ENCODE peak calls at places on chromosomes 3 and 15, in four cellular contexts. W, P, N and K are unnamed samples.

GRCh38 chr3:25137606-25138005 is 290.5 kb upstream of the RARB start:
- DNase-seq in P (no peak), W (no peak), N (no peak), K (no peak)

GRCh38 chr15:100958326-100959065 is 39.3 kb downstream of the LRRK1 start:
- DNase-seq in W (no peak), N (peak), P (no peak), K (no peak)

GRCh38 chr3:31832576-31832975 is 148.5 kb downstream of the OSBPL10 start:
- DNase-seq in P (no peak), N (no peak), W (no peak), K (no peak)

GRCh38 chr3:194871864-194872668 is 186.4 kb downstream of the FAM43A start:
- DNase-seq in N (peak), W (no peak), P (peak), K (no peak)

GRCh38 chr15:100914876-100915275 is 4.3 kb upstream of the LRRK1 start:
- DNase-seq in P (no peak), W (no peak), N (no peak), K (no peak)

GRCh38 chr3:194034556-194035336 is 101.2 kb upstream of the HES1 start:
- DNase-seq in N (no peak), W (no peak), P (no peak), K (no peak)

GRCh38 chr3:117873236-117873635 is 1161.4 kb downstream of the IGSF11 start:
- DNase-seq in W (peak), P (no peak), N (no peak), K (no peak)

GRCh38 chr3:161770532-161771386 is 274.2 kb downstream of the OTOL1 start:
- DNase-seq in N (no peak), W (no peak), P (no peak), K (peak)

GRCh38 chr3:44476181-44476599 is 1.3 kb downstream of the ZNF445 start:
- DNase-seq in W (no peak), P (no peak), N (peak), K (no peak)

GRCh38 chr15:59292393-59292792 is 80.3 kb downstream of the MYO1E start:
- DNase-seq in P (no peak), N (peak), W (peak), K (no peak)

GRCh38 chr3:123695152-123695551 is 110.3 kb upstream of the HACD2 start:
- DNase-seq in N (no peak), P (no peak), W (no peak), K (no peak)

GRCh38 chr3:27721717-27722564 is at the start of gene EOMES:
- DNase-seq in N (no peak), W (peak), P (peak), K (peak)

GRCh38 chr3:140050977-140051957 is 116.3 kb downstream of the CLSTN2 start:
- DNase-seq in P (no peak), W (peak), N (no peak), K (no peak)

GRCh38 chr15:66789029-66790025 is 87.3 kb downstream of the SMAD6 start:
- DNase-seq in W (peak), P (no peak), N (peak), K (no peak)

GRCh38 chr3:134601539-134602439 is 49.0 kb downstream of the KY start:
- DNase-seq in W (peak), N (peak), P (no peak), K (peak)

GRCh38 chr3:41199866-41200668 is 762 bp downstream of the CTNNB1 start:
- DNase-seq in W (peak), N (peak), P (peak), K (peak)

GRCh38 chr3:120561251-120562045 is 34.7 kb upstream of the NDUFB4 start:
- DNase-seq in W (peak), P (peak), N (peak), K (peak)

GRCh38 chr3:138241061-138241460 is 54.0 kb downstream of the ARMC8 start:
- DNase-seq in W (no peak), N (peak), P (no peak), K (no peak)

GRCh38 chr15:79003301-79003700 is 58.5 kb upstream of the CTSH start:
- DNase-seq in W (no peak), P (no peak), N (peak), K (no peak)

GRCh38 chr3:15601399-15602145 is at the start of the genes BTD and HACL1:
- DNase-seq in N (peak), W (peak), P (peak), K (peak)

GRCh38 chr15:67908756-67909155 is 68.9 kb upstream of the RNU6-1 start:
- DNase-seq in N (no peak), W (no peak), P (no peak), K (no peak)

GRCh38 chr15:27820232-27820631 is 278.9 kb downstream of the OCA2 start:
- DNase-seq in N (peak), W (no peak), P (no peak), K (no peak)

GRCh38 chr3:146163584-146163983 is 2.6 kb upstream of the PLOD2 start:
- DNase-seq in N (peak), P (no peak), W (no peak), K (no peak)
- TF ChIP-seq CTCF in N (peak), P (no peak), W (peak), K (no peak)

GRCh38 chr15:96583671-96584070 is 253.2 kb downstream of the NR2F2 start:
- DNase-seq in W (no peak), P (no peak), N (no peak), K (no peak)
- TF ChIP-seq CTCF in W (no peak), P (no peak), N (no peak), K (no peak)

DNA sequence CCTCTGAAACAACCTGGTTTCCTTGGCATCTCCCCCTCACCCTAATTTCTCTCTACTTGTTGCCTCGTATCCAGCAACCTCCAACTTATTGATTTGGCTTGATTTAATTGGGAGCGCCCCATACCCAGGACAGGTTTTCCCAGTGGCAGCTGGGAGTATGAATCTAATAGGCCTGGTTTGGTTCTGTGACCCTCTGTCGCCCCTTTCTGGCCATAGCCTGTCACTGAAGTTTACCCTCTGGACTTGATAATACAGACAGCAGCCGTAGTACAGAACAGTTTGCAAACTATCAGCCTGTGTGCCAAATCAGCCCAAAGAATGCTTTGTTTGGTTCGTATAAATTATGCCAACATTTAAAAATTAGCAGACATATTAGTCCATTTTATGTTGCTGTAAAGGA is 525.1 kb upstream of the GOLIM4 start:
- DNase-seq in N (no peak), P (no peak), W (peak), K (no peak)
- TF ChIP-seq CTCF in N (peak), P (peak), W (peak), K (peak)

GRCh38 chr3:38348903-38349302 is 2.3 kb downstream of the XYLB start:
- DNase-seq in W (no peak), N (peak), P (no peak), K (no peak)

GRCh38 chr3:38346584-38347410 is at the start of gene XYLB:
- DNase-seq in P (peak), N (peak), W (peak), K (peak)

GRCh38 chr3:38345879-38346583 is 554 bp upstream of the XYLB start:
- DNase-seq in P (no peak), N (no peak), W (no peak), K (no peak)

GRCh38 chr3:38347421-38348200 is 1.0 kb downstream of the XYLB start:
- DNase-seq in N (no peak), P (no peak), W (peak), K (no peak)

DNA sequence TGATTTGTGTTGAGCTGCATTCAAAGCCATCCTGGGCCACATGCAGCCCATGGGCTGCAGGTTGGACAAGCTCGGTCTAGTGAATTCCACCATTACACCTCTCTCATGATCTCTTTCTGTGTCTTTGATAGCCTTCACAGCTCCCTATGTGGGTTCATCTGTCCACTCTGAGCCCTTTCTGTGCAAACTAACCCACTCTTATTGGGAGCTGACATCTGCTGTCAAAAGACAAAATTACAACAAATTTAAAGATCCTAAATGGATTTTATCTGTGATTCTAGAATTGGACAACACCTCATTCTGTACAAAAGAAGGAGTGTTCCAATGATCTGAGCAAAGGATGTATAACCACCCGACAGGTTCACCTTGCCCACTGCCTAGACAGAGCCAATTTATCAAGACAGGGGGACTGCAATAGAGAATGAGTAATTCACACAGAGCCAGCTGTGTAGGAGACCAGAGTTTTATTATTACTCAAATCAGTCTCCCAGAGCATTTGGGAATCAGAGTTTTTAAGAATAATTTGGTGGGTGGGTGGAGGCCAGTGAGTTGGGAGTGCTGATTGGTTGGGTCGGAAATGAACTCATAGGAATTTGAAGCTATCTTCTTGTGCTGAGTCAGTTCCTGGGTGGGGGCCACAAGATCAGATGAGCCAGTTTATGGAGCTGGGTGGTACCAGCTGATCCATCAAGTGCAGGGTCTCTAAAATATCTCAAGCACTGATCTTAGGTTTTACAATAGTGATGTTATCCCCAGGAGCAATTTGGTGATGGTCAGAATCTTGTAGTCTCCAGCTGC is 2.6 kb upstream of the XYLB start:
- DNase-seq in P (no peak), W (no peak), N (peak), K (no peak)
- TF ChIP-seq CTCF in P (no peak), W (no peak), N (peak), K (no peak)

DNA sequence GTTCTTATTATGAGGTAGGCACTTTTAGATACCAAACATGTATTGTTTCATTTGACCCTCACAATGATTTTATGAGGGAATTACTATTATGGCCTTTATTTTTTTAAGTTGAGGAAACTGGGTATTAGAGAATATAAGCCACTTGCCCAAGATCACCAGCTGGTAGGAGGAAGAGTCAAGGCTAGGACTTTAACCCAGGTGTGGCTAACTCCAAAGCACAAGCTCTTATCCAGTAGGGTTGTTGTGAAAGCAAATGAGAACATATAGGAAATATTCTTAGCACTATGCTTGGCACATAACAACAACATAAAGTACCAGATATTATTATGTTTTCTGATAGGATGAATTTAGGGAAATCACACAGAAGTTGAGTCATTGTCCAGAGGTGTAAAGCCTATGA is 7.9 kb downstream of the BTLA start:
- DNase-seq in W (no peak), P (no peak), N (no peak), K (no peak)
- TF ChIP-seq CTCF in W (no peak), P (no peak), N (no peak), K (no peak)